ENCODE peak calls at places on chromosomes 13 and 19, in eight cellular contexts. K is glutamatergic neuron; J is AG09309; W is BJ; P is dermis blood vessel endothelial cell; R is mesenteric fat pad; I is activated effector memory CD4-positive, alpha-beta T cell treated with anti-CD3 and anti-CD28 coated beads, Interleukin-2, amount 50 U/mL, for 16 hours; L is GM12892. M is an unnamed sample.

GRCh38 chr13:65497265-65497664 is 1732.9 kb downstream of the PCDH9 start:
- DNase-seq in P (no peak), I (no peak), R (no peak), L (no peak), J (no peak), W (peak; percentile 25), K (no peak), M (no peak)

GRCh38 chr13:98133949-98134348 is 8.9 kb upstream of the FARP1 start:
- DNase-seq in I (no peak), K (no peak), L (no peak), P (no peak), R (no peak), W (no peak), J (no peak), M (no peak)

GRCh38 chr13:102847272-102848234 is 1.7 kb downstream of the ERCC5 start:
- DNase-seq in R (no peak), L (no peak), I (no peak), P (peak; percentile 63), W (no peak), K (no peak), J (no peak), M (no peak)

GRCh38 chr13:32548837-32549236 is 10.2 kb upstream of the N4BP2L2 start:
- DNase-seq in K (no peak), L (no peak), I (no peak), W (no peak), R (no peak), P (no peak), J (no peak), M (no peak)

GRCh38 chr13:30908416-30908980 is 2.4 kb downstream of the MEDAG start:
- DNase-seq in K (no peak), P (peak; percentile 53), J (no peak), W (no peak), L (no peak), R (no peak), I (no peak), M (no peak)

GRCh38 chr13:33678906-33679657 is 138.9 kb upstream of the RFC3 start:
- DNase-seq in R (no peak), L (peak; percentile 58), I (peak; percentile 93), W (no peak), P (peak; percentile 95), K (no peak), J (peak; percentile 35), M (peak; percentile 52)

GRCh38 chr13:66218583-66218982 is 1011.6 kb downstream of the PCDH9 start:
- DNase-seq in W (no peak), K (no peak), L (no peak), I (no peak), R (no peak), J (no peak), P (no peak), M (no peak)

GRCh38 chr13:32669030-32669646 is 82.9 kb downstream of the PDS5B start:
- DNase-seq in I (no peak), W (no peak), L (no peak), K (no peak), P (peak; percentile 72), R (no peak), J (peak; percentile 10), M (no peak)

GRCh38 chr19:5536337-5536894 is 31.3 kb downstream of the TINCR start:
- DNase-seq in J (no peak), I (no peak), R (no peak), L (no peak), P (peak; percentile 6), W (peak; percentile 1), K (peak; percentile 84), M (peak; percentile 47)

GRCh38 chr19:38917921-38918491 is 6.0 kb upstream of the CCER2 start:
- DNase-seq in P (peak; percentile 27), I (no peak), J (no peak), L (peak; percentile 13), W (no peak), K (peak; percentile 50), R (no peak), M (no peak)

GRCh38 chr19:2619076-2619475 is 83.4 kb downstream of the GNG7 start:
- DNase-seq in J (no peak), R (no peak), W (no peak), I (no peak), K (no peak), P (peak; percentile 19), L (no peak), M (no peak)

GRCh38 chr13:23563085-23563484 is 7.1 kb upstream of the TNFRSF19 start:
- DNase-seq in K (no peak), P (no peak), L (no peak), W (no peak), R (no peak), J (no peak), I (no peak), M (no peak)

GRCh38 chr19:31301306-31301980 is 47.8 kb downstream of the TSHZ3 start:
- DNase-seq in R (peak; percentile 82), J (no peak), W (no peak), P (no peak), K (no peak), I (no peak), L (no peak), M (no peak)

GRCh38 chr19:13600802-13601201 is 94.5 kb upstream of the CACNA1A start:
- DNase-seq in W (no peak), I (peak; percentile 25), L (no peak), P (no peak), R (no peak), J (no peak), K (no peak), M (no peak)

GRCh38 chr13:65540064-65540635 is 1690.0 kb downstream of the PCDH9 start:
- DNase-seq in K (no peak), P (no peak), J (no peak), I (no peak), R (no peak), W (peak; percentile 4), L (no peak), M (no peak)

GRCh38 chr13:100269837-100270236 is 180.9 kb downstream of the PCCA start:
- DNase-seq in W (no peak), J (peak; percentile 7), I (no peak), P (peak; percentile 93), L (no peak), K (no peak), R (no peak), M (peak; percentile 63)

GRCh38 chr13:42684226-42684625 is 97.2 kb upstream of the FAM216B start:
- DNase-seq in W (no peak), L (no peak), R (no peak), J (no peak), K (no peak), I (no peak), P (no peak), M (no peak)

GRCh38 chr13:112727581-112727980 is 37.7 kb downstream of the ATP11A start:
- DNase-seq in W (no peak), L (no peak), J (no peak), P (no peak), K (no peak), I (no peak), R (no peak), M (no peak)

GRCh38 chr13:32902898-32903297 is 113.3 kb upstream of the KL start:
- DNase-seq in K (no peak), R (no peak), I (no peak), W (no peak), L (no peak), P (no peak), J (no peak), M (peak; percentile 46)

GRCh38 chr19:42850981-42851717 is 28.4 kb downstream of the PSG1 start:
- DNase-seq in L (no peak), R (no peak), W (peak; percentile 99), P (peak; percentile 92), K (no peak), J (peak; percentile 91), I (no peak), M (peak; percentile 10)

GRCh38 chr13:101474419-101474957 is 22.0 kb downstream of the ITGBL1 start:
- DNase-seq in L (no peak), K (peak; percentile 41), W (peak; percentile 43), I (no peak), P (peak; percentile 78), R (no peak), J (peak; percentile 67), M (no peak)

GRCh38 chr13:73715910-73716257 is 418.3 kb downstream of the KLF12 start:
- DNase-seq in P (peak; percentile 11), I (no peak), L (no peak), W (no peak), K (no peak), R (no peak), J (no peak), M (no peak)

GRCh38 chr13:66859078-66859477 is 371.1 kb downstream of the PCDH9 start:
- DNase-seq in R (no peak), I (no peak), L (no peak), J (no peak), P (peak; percentile 14), K (no peak), W (no peak), M (no peak)

GRCh38 chr19:307793-308420 is 16.7 kb upstream of the PLPP2 start:
- DNase-seq in K (no peak), L (peak; percentile 18), I (peak; percentile 50), J (no peak), W (no peak), P (no peak), R (no peak), M (no peak)

GRCh38 chr13:107203146-107203847 is 635.4 kb upstream of the ARGLU1 start:
- DNase-seq in P (peak; percentile 95), J (no peak), I (no peak), K (peak; percentile 46), W (no peak), R (no peak), L (peak; percentile 5), M (no peak)

GRCh38 chr13:46134961-46135522 is 30.2 kb upstream of the CPB2 start:
- DNase-seq in W (no peak), I (no peak), L (no peak), R (no peak), J (no peak), P (no peak), K (no peak), M (no peak)

GRCh38 chr13:80945328-80945727 is 604.4 kb upstream of the SPRY2 start:
- DNase-seq in K (peak; percentile 37), J (no peak), I (no peak), P (peak; percentile 66), R (no peak), W (no peak), L (no peak), M (peak; percentile 34)